ENCODE peak calls at places on chromosomes 4 and X, in six cellular contexts. D is IMR-90, T is neuronal stem cell, W is H9, A is mesenchymal stem cell, X is H1. M is an unnamed sample.

GRCh38 chr4:85747871-85748491 is 273.0 kb downstream of the ARHGAP24 start:
- DNase-seq in D (peak), T (peak), W (peak), A (peak), X (no peak), M (peak)

GRCh38 chrX:46268429-46268828 is 276.8 kb downstream of the ZNF674 start:
- DNase-seq in D (no peak), T (no peak), W (no peak), A (no peak), X (no peak), M (no peak)

GRCh38 chr4:136900706-136901105 is 631.6 kb downstream of the PCDH18 start:
- DNase-seq in D (no peak), T (no peak), W (no peak), A (peak), X (no peak), M (no peak)

GRCh38 chr4:7691992-7692391 is 247.7 kb downstream of the AFAP1 start:
- DNase-seq in D (peak), T (no peak), W (no peak), A (no peak), X (no peak), M (no peak)

GRCh38 chrX:155215443-155216178 is 649 bp upstream of the VBP1 start:
- DNase-seq in D (no peak), T (no peak), W (no peak), A (no peak), X (no peak), M (no peak)

GRCh38 chr4:89245459-89245858 is 62.1 kb downstream of the GPRIN3 start:
- DNase-seq in D (no peak), T (no peak), W (no peak), A (peak), X (no peak), M (no peak)

GRCh38 chr4:83248486-83248885 is 36.1 kb downstream of the COQ2 start:
- DNase-seq in D (peak), T (no peak), W (no peak), A (no peak), X (no peak), M (peak)

GRCh38 chrX:15653961-15654360 is 10.6 kb downstream of the CLTRN start:
- DNase-seq in D (no peak), T (no peak), W (no peak), A (no peak), X (no peak), M (no peak)

GRCh38 chr4:40164459-40164858 is 32.4 kb upstream of the RHOH start:
- DNase-seq in D (no peak), T (no peak), W (no peak), A (no peak), X (no peak), M (no peak)

GRCh38 chr4:90495211-90495610 is 368.0 kb downstream of the CCSER1 start:
- DNase-seq in D (no peak), T (no peak), W (no peak), A (no peak), X (no peak), M (no peak)

GRCh38 chr4:26150948-26151347 is 169.9 kb upstream of the RBPJ start:
- DNase-seq in D (peak), T (no peak), W (no peak), A (peak), X (no peak), M (no peak)

GRCh38 chr4:17324431-17324830 is 187.5 kb downstream of the QDPR start:
- DNase-seq in D (peak), T (peak), W (peak), A (peak), X (no peak), M (peak)

GRCh38 chr4:163042306-163042705 is 124.4 kb downstream of the NAF1 start:
- DNase-seq in D (no peak), T (no peak), W (no peak), A (no peak), X (no peak), M (no peak)

GRCh38 chr4:141467225-141467624 is 169.2 kb upstream of the IL15 start:
- DNase-seq in D (no peak), T (no peak), W (no peak), A (no peak), X (no peak), M (no peak)

DNA sequence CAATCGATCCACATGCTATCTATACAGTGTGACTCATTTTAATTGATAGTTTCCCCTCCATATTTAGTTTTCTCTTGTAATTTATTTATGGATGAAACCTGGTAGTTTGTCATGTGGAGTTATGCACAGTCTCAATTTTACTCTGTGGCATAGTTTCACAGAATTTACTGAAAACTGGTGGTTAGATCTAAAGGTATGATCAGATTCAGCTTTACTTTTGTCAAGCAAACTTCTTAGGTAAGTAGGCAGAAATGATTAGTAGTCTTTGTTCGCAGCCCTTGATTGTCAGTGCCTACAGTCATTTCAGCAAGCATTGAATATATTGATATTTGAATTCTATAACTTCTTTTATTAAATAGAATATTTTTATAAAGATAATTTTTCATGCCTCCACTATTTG is 2.5 kb downstream of the ADD1 start:
- DNase-seq in D (no peak), T (no peak), W (no peak), A (no peak), X (no peak), M (no peak)
- H2BK15ac ChIP-seq in D (no peak), T (no peak), W (no peak), A (no peak), X (no peak), M (no peak)

GRCh38 chr4:110636677-110637407 is 14.0 kb upstream of the PITX2 start:
- DNase-seq in D (peak), T (peak), W (peak), A (peak), X (no peak), M (peak)
- H3K27ac ChIP-seq in D (peak), T (no peak), W (no peak), A (no peak), X (no peak), M (peak)

DNA sequence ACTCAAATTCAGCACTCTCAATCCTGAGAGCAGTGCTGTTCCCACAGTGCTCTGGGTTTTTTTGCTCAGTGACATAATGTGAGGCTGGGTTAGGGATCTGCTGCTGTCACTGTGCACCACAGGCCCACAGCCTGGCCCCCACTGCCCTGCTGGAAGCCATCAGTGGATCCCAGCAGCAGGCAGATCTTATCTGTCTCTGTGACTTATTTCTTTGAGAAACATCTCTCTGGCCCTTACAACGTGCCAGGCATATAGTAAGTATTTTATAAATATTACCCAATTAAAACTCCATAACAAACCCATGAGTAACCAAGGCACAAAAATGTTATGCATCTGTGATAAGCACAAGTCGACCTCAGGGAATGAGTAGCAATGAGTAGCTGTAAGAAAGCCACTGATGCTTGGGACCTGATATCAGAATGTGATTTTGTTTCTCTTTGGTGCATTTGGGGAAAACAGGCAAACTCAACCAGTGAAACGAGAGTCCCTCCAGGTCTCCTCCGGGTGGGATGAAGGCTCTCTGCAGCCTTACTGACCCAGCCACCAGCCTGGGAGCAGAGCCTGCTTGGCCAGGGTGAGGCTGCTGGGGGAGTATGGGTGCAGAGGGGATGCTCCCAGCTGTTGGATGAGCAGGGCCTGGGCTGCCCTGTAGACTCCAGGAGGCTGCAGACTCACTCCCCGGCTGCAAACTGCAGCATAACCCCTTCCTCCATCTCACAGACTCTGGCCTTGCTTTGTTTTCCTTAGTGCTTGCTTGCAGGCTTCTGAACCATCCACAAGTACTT is 172.7 kb upstream of the LNX1 start:
- DNase-seq in D (peak), T (no peak), W (no peak), A (peak), X (no peak), M (peak)
- H2BK15ac ChIP-seq in D (peak), T (no peak), W (no peak), A (no peak), X (no peak), M (no peak)

DNA sequence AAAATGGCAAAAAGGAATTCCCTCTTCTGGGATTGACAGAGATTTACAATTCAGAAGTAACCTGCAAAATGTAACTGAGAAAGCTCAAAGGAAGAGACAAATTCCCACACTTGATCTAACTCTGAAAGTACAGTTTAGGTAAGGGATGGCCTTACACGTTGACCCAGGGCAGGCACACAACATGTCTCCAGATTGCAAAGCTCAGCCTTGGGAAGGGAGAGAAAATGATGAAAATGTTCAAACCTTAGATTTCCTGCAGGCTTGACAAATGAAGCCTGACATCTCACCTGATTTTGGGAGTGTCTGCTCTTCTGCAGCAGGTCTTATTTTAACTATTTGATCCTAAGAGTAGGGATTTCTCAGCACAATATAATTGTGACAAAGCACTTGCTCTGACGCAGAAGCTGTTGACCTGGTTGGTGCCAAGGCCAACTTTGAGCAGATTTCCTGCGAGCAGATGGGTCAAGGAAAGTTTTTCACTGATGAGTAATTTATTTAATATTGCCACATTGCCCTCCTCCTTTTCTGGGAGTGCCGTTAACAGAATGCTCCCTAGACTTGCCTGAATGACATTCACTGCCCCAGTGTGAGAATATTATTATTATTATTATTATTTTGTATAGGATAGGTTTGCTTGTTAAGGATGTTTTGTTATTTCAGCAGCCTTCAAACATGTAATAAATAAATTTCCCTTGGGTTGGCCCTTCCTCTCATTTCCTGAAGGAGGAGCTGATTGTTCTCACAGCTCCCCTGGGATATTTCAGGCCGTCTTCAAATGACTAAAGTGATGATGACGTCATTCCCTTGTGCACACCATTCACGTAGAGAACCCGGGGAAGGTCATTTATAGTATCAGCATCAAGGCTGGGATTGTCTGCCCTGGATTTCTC is 157.1 kb downstream of the VEGFC start:
- DNase-seq in D (peak), T (no peak), W (no peak), A (peak), X (no peak), M (peak)
- H3K27ac ChIP-seq in D (no peak), T (no peak), W (no peak), A (no peak), X (no peak), M (no peak)

GRCh38 chrX:38614485-38614884 is 53.1 kb downstream of the TSPAN7 start:
- DNase-seq in D (no peak), T (no peak), W (no peak), A (no peak), X (no peak), M (no peak)
- H2BK15ac ChIP-seq in D (no peak), T (no peak), W (no peak), A (no peak), X (no peak), M (no peak)

DNA sequence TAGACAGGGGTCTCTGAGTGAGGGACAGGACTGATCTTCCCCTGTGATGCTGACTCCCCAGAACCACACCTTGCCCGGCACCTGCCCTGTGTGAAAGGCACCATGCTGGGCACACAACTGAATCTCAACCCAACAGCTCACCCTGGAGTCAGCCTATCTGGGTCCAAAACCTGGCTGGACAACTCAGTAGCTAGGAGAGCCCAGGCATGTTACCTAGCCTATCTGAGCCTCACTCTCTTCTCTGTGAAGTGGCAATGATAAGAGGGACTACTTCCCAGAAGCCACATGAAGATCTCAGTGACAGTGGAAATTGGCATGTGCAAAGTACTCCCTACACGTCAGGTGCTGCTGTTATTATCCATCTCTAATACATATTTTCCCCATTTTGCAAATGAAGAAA is 44.8 kb upstream of the PPP2R2C start:
- DNase-seq in D (no peak), T (no peak), W (no peak), A (no peak), X (no peak), M (no peak)
- H3K27ac ChIP-seq in D (no peak), T (no peak), W (no peak), A (no peak), X (no peak), M (no peak)

DNA sequence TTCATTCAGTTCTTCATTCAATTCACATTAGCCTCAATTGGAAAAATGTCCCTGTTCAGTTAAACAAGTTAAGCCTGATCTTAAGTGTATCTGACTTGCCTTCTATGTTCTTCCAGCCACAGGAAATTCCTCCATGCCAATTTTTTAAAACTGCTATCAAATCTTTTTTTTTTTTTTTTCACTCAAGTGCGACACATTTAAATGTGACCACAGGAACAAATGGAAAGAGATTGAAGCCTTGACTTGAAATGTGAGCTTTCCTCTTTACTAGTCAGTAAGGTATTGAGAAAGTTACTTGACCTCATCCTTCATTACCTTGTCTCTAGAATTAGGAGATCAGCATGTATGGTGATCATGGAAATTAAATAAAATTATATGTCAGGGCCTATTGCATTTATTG is 165.1 kb downstream of the SLIT2 start:
- DNase-seq in D (no peak), T (no peak), W (no peak), A (no peak), X (no peak), M (no peak)
- H2BK15ac ChIP-seq in D (no peak), T (no peak), W (no peak), A (no peak), X (no peak), M (no peak)

DNA sequence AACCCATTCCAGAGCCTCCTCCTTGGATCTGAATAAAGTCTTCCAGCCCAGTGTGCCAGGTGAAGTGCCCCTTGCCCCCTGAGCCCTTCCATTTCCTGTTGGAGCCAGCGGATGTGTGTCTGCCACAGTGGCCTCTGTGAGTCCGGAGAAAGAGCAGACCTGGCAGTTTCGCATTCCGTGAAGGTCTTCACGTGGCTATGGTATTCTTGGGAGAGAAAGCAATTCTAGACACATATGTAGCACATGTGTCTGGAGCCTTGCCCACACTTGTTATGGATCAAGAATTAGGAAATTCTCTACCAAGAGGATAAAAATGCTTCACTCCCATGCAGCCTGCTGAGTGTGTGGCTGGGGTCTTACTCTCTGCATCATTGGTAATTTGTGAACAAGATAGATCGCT is 130.9 kb downstream of the REPS2 start:
- DNase-seq in D (no peak), T (no peak), W (no peak), A (no peak), X (no peak), M (no peak)
- H3K27ac ChIP-seq in D (no peak), T (no peak), W (no peak), A (no peak), X (no peak), M (no peak)

M was measured in mesendoderm.